ENCODE peak calls at places on chromosomes 13 and 19, in five cellular contexts. E, G, Z, I and Q are unnamed samples.

GRCh38 chr13:101424381-101425155 is 8.3 kb upstream of the NALCN start:
- DNase-seq in E (no peak), G (no peak), Z (no peak), I (no peak), Q (no peak)

GRCh38 chr19:15378529-15379082 is 981 bp downstream of the AKAP8 start:
- DNase-seq in E (peak; percentile 43), G (no peak), Z (peak; percentile 64), I (peak; percentile 65), Q (peak; percentile 49)

GRCh38 chr19:4984448-4984990 is 15.6 kb downstream of the KDM4B start:
- DNase-seq in E (no peak), G (no peak), Z (no peak), I (no peak), Q (no peak)

GRCh38 chr19:4061178-4061682 is 5.5 kb downstream of the ZBTB7A start:
- DNase-seq in E (no peak), G (peak; percentile 72), Z (peak; percentile 95), I (no peak), Q (peak; percentile 90)

GRCh38 chr13:101397742-101398141 is 18.6 kb downstream of the NALCN start:
- DNase-seq in E (no peak), G (no peak), Z (no peak), I (no peak), Q (no peak)

GRCh38 chr13:44199627-44200207 is 173.9 kb upstream of the SERP2 start:
- DNase-seq in E (no peak), G (no peak), Z (no peak), I (no peak), Q (no peak)

GRCh38 chr13:26929971-26930730 is 169.6 kb upstream of the GPR12 start:
- DNase-seq in E (peak; percentile 53), G (peak; percentile 51), Z (peak; percentile 72), I (peak; percentile 87), Q (peak; percentile 70)

GRCh38 chr13:47211106-47211505 is 314.3 kb upstream of the HTR2A start:
- DNase-seq in E (no peak), G (no peak), Z (no peak), I (no peak), Q (no peak)

GRCh38 chr19:48239582-48240141 is 16.1 kb downstream of the CARD8 start:
- DNase-seq in E (no peak), G (no peak), Z (no peak), I (no peak), Q (no peak)

GRCh38 chr13:71661921-71662320 is 205.1 kb downstream of the DACH1 start:
- DNase-seq in E (no peak), G (no peak), Z (no peak), I (no peak), Q (no peak)

GRCh38 chr19:1045247-1045603 is 5.3 kb downstream of the ABCA7 start:
- DNase-seq in E (peak; percentile 72), G (no peak), Z (peak; percentile 73), I (peak; percentile 60), Q (no peak)

GRCh38 chr19:2578391-2578826 is 102.5 kb downstream of the GADD45B start:
- DNase-seq in E (no peak), G (no peak), Z (peak; percentile 40), I (peak; percentile 43), Q (no peak)

GRCh38 chr19:38057954-38058690 is 151.1 kb downstream of the SIPA1L3 start:
- DNase-seq in E (no peak), G (no peak), Z (peak; percentile 64), I (no peak), Q (peak; percentile 83)

GRCh38 chr19:2532252-2533071 is 56.5 kb downstream of the GADD45B start:
- DNase-seq in E (no peak), G (no peak), Z (no peak), I (no peak), Q (no peak)

DNA sequence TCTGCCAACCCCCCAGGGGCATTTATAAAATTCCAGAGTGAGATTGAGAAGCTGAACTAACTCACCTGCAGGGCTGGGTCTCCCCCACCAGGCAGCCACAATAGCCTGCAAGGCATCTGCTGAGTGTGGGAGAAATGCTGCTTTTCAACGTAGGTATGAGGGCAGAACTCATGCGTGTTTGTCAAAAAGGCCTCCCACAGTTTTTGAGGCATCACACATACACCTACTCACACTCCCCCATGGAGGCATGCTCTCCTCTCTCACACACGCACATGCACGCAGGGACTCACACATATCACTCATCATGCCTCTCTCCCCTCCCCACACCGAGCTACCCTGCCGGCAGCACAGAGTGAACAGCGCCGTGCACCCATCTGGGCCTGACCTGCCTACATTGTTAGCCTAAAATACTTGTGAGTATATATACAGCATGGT is 390.5 kb downstream of the FGF9 start:
- DNase-seq in E (peak; percentile 59), G (no peak), Z (no peak), I (no peak), Q (no peak)
- H3K4me1 ChIP-seq in E (peaks cover 96% of the 10 kb centered on the region), G (no peaks in the 10 kb centered on the region), Z (no peaks in the 10 kb centered on the region), I (peaks cover 27% of the 10 kb centered on the region), Q (no peaks in the 10 kb centered on the region)

GRCh38 chr19:36665832-36666231 is 805 bp downstream of the ZNF461 start:
- DNase-seq in E (no peak), G (no peak), Z (no peak), I (no peak), Q (no peak)
- H3K27ac ChIP-seq in E (peak overlapping the region; percentile 71), G (no peak overlapping the region), Z (no peak overlapping the region), I (no peak overlapping the region), Q (no peak overlapping the region)

DNA sequence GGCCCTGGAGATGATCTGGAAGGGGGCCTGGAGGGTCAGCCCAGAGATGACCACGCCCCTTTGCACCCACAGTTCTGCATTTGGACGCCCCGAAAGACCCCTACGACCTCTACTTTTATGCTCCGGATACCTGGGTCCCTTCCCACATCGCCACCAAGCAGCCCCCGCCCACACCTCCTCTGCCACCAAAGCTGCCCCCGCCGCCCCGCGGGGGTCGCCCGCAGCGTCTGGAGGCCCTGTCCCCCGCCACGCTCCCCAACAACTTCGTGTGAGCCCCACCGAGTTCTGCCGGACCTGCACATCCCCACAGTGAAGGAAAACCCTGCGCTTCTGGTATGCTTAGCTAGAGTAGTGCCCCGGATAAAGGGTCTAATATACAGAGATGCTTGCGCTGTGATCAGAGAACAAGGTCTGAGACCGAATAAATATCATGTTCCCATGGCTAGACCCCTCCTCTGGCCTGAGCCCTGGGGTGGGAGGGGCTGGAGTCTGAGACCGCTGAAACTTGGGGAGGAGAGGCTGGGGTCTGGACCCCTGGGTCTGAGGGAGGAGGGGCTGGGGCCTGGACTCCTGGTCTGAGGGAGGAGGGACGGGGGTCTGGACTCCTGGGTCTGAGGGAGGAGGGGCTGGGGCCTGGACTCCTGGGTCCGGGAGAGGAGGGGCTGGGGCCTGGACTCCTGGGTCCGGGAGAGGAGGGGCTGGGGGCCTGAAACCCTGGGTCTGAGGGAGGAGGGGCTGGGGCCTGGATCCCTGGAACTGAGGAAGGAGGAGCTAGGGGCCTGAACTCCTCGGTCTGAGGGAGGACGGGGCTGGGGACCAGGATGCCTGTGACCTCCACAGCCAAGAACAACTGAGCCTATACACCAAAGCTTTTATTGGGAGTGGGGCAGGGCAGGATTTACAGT is 3.6 kb downstream of the GFY start:
- DNase-seq in E (no peak), G (no peak), Z (no peak), I (peak; percentile 62), Q (no peak)
- H3K27me3 ChIP-seq in E (peaks cover 69% of the 10 kb centered on the region), G (peaks cover 97% of the 10 kb centered on the region), Z (peaks cover 100% of the 10 kb centered on the region), I (peaks cover 96% of the 10 kb centered on the region), Q (no peaks in the 10 kb centered on the region)

GRCh38 chr19:14366529-14366928 is 14.7 kb upstream of the ADGRE5 start:
- DNase-seq in E (peak; percentile 93), G (peak; percentile 44), Z (peak; percentile 95), I (peak; percentile 46), Q (peak; percentile 95)
- H3K4me1 ChIP-seq in E (peaks cover 92% of the 10 kb centered on the region), G (no peaks in the 10 kb centered on the region), Z (peaks cover 8% of the 10 kb centered on the region), I (peaks cover 12% of the 10 kb centered on the region), Q (peaks cover 13% of the 10 kb centered on the region)

GRCh38 chr19:18854982-18855381 is 23.2 kb downstream of the UPF1 start:
- DNase-seq in E (no peak), G (no peak), Z (no peak), I (no peak), Q (no peak)

GRCh38 chr19:18857223-18857622 is 25.5 kb downstream of the UPF1 start:
- DNase-seq in E (no peak), G (no peak), Z (no peak), I (no peak), Q (no peak)

GRCh38 chr19:18856385-18857126 is 24.8 kb downstream of the UPF1 start:
- DNase-seq in E (no peak), G (no peak), Z (no peak), I (peak; percentile 58), Q (no peak)

GRCh38 chr19:18853755-18854427 is 22.1 kb downstream of the UPF1 start:
- DNase-seq in E (no peak), G (no peak), Z (no peak), I (no peak), Q (no peak)

DNA sequence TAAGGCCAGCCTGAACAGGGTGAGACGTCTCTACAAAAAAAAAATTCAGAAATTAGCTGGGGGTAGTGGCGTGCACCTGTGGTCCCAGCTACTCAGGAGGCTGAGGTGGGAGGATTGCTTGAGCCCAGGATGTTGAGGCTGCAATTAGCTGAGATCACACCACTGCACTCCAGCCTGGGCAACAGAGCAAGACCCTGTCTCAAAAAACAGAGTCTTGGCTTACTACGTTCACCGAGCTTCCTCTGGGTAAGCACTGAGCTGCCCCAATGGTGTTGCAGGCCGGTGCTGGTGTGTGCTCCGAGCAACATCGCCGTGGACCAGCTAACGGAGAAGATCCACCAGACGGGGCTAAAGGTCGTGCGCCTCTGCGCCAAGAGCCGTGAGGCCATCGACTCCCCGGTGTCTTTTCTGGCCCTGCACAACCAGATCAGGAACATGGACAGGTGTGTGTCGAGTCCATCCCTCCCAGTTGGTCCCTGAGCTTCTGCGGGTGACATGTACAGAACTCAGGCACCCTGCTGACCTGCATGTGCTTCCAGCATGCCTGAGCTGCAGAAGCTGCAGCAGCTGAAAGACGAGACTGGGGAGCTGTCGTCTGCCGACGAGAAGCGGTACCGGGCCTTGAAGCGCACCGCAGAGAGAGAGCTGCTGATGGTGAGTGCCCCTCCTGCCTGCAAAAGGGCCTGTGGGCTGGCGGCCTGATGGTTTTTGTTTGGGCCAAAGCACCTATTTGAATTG is 24.1 kb downstream of the UPF1 start:
- DNase-seq in E (no peak), G (no peak), Z (no peak), I (no peak), Q (no peak)
- H3K27ac ChIP-seq in E (no peak overlapping the region), G (no peak overlapping the region), Z (no peak overlapping the region), I (no peak overlapping the region), Q (no peak overlapping the region)

GRCh38 chr13:112328936-112329335 is 47.2 kb upstream of the SPACA7 start:
- DNase-seq in E (no peak), G (no peak), Z (no peak), I (no peak), Q (no peak)

GRCh38 chr13:112324121-112324520 is 52.0 kb upstream of the SPACA7 start:
- DNase-seq in E (no peak), G (no peak), Z (no peak), I (peak; percentile 36), Q (no peak)

GRCh38 chr13:112325142-112325808 is 50.9 kb upstream of the SPACA7 start:
- DNase-seq in E (no peak), G (no peak), Z (no peak), I (no peak), Q (no peak)

GRCh38 chr13:112326821-112327370 is 49.3 kb upstream of the SPACA7 start:
- DNase-seq in E (no peak), G (no peak), Z (no peak), I (no peak), Q (no peak)

GRCh38 chr13:112325941-112326645 is 50.1 kb upstream of the SPACA7 start:
- DNase-seq in E (no peak), G (peak; percentile 16), Z (no peak), I (no peak), Q (no peak)
- H3K27me3 ChIP-seq in E (no peaks in the 10 kb centered on the region), G (peaks cover 12% of the 10 kb centered on the region), Z (peaks cover 19% of the 10 kb centered on the region), I (peaks cover 7% of the 10 kb centered on the region), Q (no peaks in the 10 kb centered on the region)